ENCODE peak calls at places on chromosomes 6 and 20, in ten cellular contexts. C is stimulated activated CD4-positive, alpha-beta T cell treated with anti-CD3 and anti-CD28 coated beads, Interleukin-4, amount 100 ng/mL, for 1 hour; R is HEK293T; Y is stimulated activated CD8-positive, alpha-beta memory T cell treated with anti-CD3 and anti-CD28 coated beads, Interleukin-7, amount 100 ng/mL, for 48 hours; M is fibroblast of the aortic adventitia; X is NCI-H1417; D is T-cell; B is effector memory CD4-positive, alpha-beta T cell; T is cardiac fibroblast; V is DMS153. O is an unnamed sample.

GRCh38 chr6:166988674-166989201 is 10.5 kb upstream of the CEP43 start:
- DNase-seq in C (no peak), R (no peak), Y (no peak), M (no peak), X (no peak), D (no peak), B (no peak), T (no peak), V (no peak), O (no peak)

GRCh38 chr20:6051505-6051904 is 2.4 kb downstream of the LRRN4 start:
- DNase-seq in C (no peak), R (no peak), Y (no peak), M (peak), X (no peak), D (no peak), B (no peak), T (peak), V (no peak), O (no peak)

GRCh38 chr6:129929433-129929832 is 68.3 kb upstream of the TMEM244 start:
- DNase-seq in C (no peak), R (no peak), Y (no peak), M (peak), X (no peak), D (no peak), B (no peak), T (peak), V (no peak), O (no peak)

GRCh38 chr6:46170357-46171289 is at the start of gene ENPP5:
- DNase-seq in C (peak), R (peak), Y (peak), M (no peak), X (peak), D (peak), B (peak), T (peak), V (peak), O (peak)

GRCh38 chr20:58841539-58842264 is 9.0 kb downstream of the GNAS-AS1 start:
- DNase-seq in C (no peak), R (no peak), Y (no peak), M (no peak), X (no peak), D (no peak), B (no peak), T (no peak), V (no peak), O (no peak)

GRCh38 chr20:32632461-32633354 is 41.0 kb downstream of the C20orf203 start:
- DNase-seq in C (no peak), R (no peak), Y (no peak), M (no peak), X (no peak), D (no peak), B (no peak), T (no peak), V (no peak), O (no peak)

GRCh38 chr6:111922454-111923297 is 49.4 kb upstream of the FYN start:
- DNase-seq in C (no peak), R (no peak), Y (no peak), M (peak), X (no peak), D (no peak), B (no peak), T (peak), V (peak), O (no peak)

GRCh38 chr6:98840385-98840784 is 6.0 kb downstream of the POU3F2 start:
- DNase-seq in C (no peak), R (no peak), Y (no peak), M (no peak), X (no peak), D (no peak), B (no peak), T (no peak), V (no peak), O (no peak)

GRCh38 chr6:124234806-124235205 is 431.1 kb downstream of the NKAIN2 start:
- DNase-seq in C (no peak), R (no peak), Y (no peak), M (no peak), X (no peak), D (no peak), B (no peak), T (no peak), V (no peak), O (no peak)

GRCh38 chr6:161418458-161418945 is 144.6 kb upstream of the AGPAT4 start:
- DNase-seq in C (no peak), R (peak), Y (no peak), M (peak), X (peak), D (no peak), B (no peak), T (peak), V (peak), O (peak)

GRCh38 chr6:6925391-6926164 is 182.2 kb upstream of the RREB1 start:
- DNase-seq in C (no peak), R (no peak), Y (no peak), M (no peak), X (no peak), D (no peak), B (no peak), T (no peak), V (no peak), O (no peak)

GRCh38 chr6:27374824-27375612 is 13.5 kb upstream of the ZNF391 start:
- DNase-seq in C (peak), R (peak), Y (peak), M (peak), X (peak), D (peak), B (peak), T (peak), V (peak), O (peak)

GRCh38 chr6:75579951-75580350 is 21.7 kb upstream of the SENP6 start:
- DNase-seq in C (no peak), R (no peak), Y (no peak), M (no peak), X (no peak), D (no peak), B (no peak), T (no peak), V (no peak), O (no peak)

GRCh38 chr6:1624848-1625341 is 15.2 kb downstream of the FOXC1 start:
- DNase-seq in C (no peak), R (no peak), Y (no peak), M (peak), X (no peak), D (no peak), B (no peak), T (peak), V (no peak), O (no peak)

GRCh38 chr6:80357674-80358073 is 251.2 kb downstream of the BCKDHB start:
- DNase-seq in C (no peak), R (no peak), Y (no peak), M (peak), X (no peak), D (no peak), B (no peak), T (no peak), V (no peak), O (no peak)

GRCh38 chr20:3222635-3223600 is 13.6 kb downstream of the ITPA start:
- DNase-seq in C (peak), R (no peak), Y (no peak), M (no peak), X (peak), D (peak), B (no peak), T (no peak), V (peak), O (peak)

GRCh38 chr20:21702553-21703467 is 2.7 kb upstream of the PAX1 start:
- DNase-seq in C (peak), R (peak), Y (peak), M (peak), X (peak), D (no peak), B (no peak), T (peak), V (peak), O (no peak)

GRCh38 chr6:122997541-122998150 is 1.6 kb downstream of the CLVS2 start:
- DNase-seq in C (no peak), R (no peak), Y (no peak), M (no peak), X (no peak), D (no peak), B (no peak), T (no peak), V (no peak), O (no peak)

GRCh38 chr6:156826290-156826955 is 49.2 kb downstream of the ARID1B start:
- DNase-seq in C (no peak), R (no peak), Y (no peak), M (no peak), X (no peak), D (no peak), B (no peak), T (no peak), V (no peak), O (no peak)

GRCh38 chr6:144362042-144363018 is 77.2 kb downstream of the UTRN start:
- DNase-seq in C (no peak), R (no peak), Y (no peak), M (peak), X (no peak), D (no peak), B (no peak), T (peak), V (no peak), O (no peak)

GRCh38 chr6:150692604-150693003 is 92.9 kb downstream of the PLEKHG1 start:
- DNase-seq in C (no peak), R (no peak), Y (no peak), M (no peak), X (no peak), D (no peak), B (no peak), T (no peak), V (no peak), O (no peak)

GRCh38 chr20:3240776-3241363 is 1.9 kb upstream of the SLC4A11 start:
- DNase-seq in C (no peak), R (no peak), Y (no peak), M (no peak), X (no peak), D (no peak), B (no peak), T (no peak), V (no peak), O (no peak)

GRCh38 chr6:162728177-162728571 is 400 bp downstream of the PACRG start:
- DNase-seq in C (no peak), R (no peak), Y (no peak), M (no peak), X (no peak), D (no peak), B (no peak), T (peak), V (no peak), O (no peak)

GRCh38 chr20:4451487-4451886 is 270.2 kb upstream of the PRND start:
- DNase-seq in C (no peak), R (no peak), Y (no peak), M (no peak), X (no peak), D (no peak), B (no peak), T (no peak), V (no peak), O (no peak)

GRCh38 chr6:146865756-146866266 is 267.0 kb downstream of the ADGB start:
- DNase-seq in C (no peak), R (no peak), Y (no peak), M (no peak), X (peak), D (no peak), B (no peak), T (no peak), V (peak), O (no peak)

GRCh38 chr6:104969785-104970581 is 13.1 kb downstream of the LIN28B start:
- DNase-seq in C (no peak), R (no peak), Y (no peak), M (peak), X (no peak), D (no peak), B (no peak), T (no peak), V (no peak), O (no peak)

GRCh38 chr6:98036344-98036743 is 753.3 kb upstream of the MMS22L start:
- DNase-seq in C (no peak), R (no peak), Y (no peak), M (no peak), X (no peak), D (no peak), B (no peak), T (no peak), V (no peak), O (no peak)